ENCODE peak calls at places on chromosomes 3 and 15, in five cellular contexts. R is HT1080, E is A172, B is EL, H is HCT116. C is an unnamed sample.

GRCh38 chr3:39467394-39468107 is at the start of gene MOBP:
- DNase-seq in E (no peak), R (no peak), H (no peak), B (no peak), C (no peak)

GRCh38 chr15:90062023-90062728 is 40.1 kb downstream of the IDH2 start:
- DNase-seq in R (no peak), H (no peak), B (no peak), E (no peak), C (peak; percentile 43)

GRCh38 chr3:127820221-127820870 is 2.0 kb downstream of the MGLL start:
- DNase-seq in R (no peak), H (no peak), B (peak; percentile 57), E (no peak), C (no peak)

GRCh38 chr15:67999320-68000100 is 54.6 kb upstream of the PIAS1 start:
- DNase-seq in H (no peak), R (no peak), E (no peak), B (peak; percentile 42), C (no peak)

GRCh38 chr3:11521167-11521566 is 122.5 kb downstream of the VGLL4 start:
- DNase-seq in B (no peak), H (no peak), R (no peak), E (no peak), C (no peak)

GRCh38 chr15:86329311-86330013 is 249.8 kb downstream of the AGBL1 start:
- DNase-seq in H (no peak), B (no peak), R (no peak), E (no peak), C (no peak)

GRCh38 chr3:67790043-67790442 is 135.6 kb upstream of the SUCLG2 start:
- DNase-seq in E (peak; percentile 63), R (peak; percentile 69), B (peak; percentile 66), H (peak; percentile 23), C (peak; percentile 48)

GRCh38 chr15:75178171-75178937 is 23.3 kb upstream of the C15orf39 start:
- DNase-seq in R (no peak), E (no peak), B (no peak), H (no peak), C (peak; percentile 33)

GRCh38 chr3:49703443-49703927 is 14.1 kb downstream of the RNF123 start:
- DNase-seq in B (peak; percentile 70), E (peak; percentile 55), R (peak; percentile 70), H (peak; percentile 22), C (peak; percentile 61)

GRCh38 chr15:78907577-78907976 is 34.9 kb downstream of the MORF4L1 start:
- DNase-seq in R (no peak), E (no peak), B (no peak), H (no peak), C (no peak)

GRCh38 chr3:31503456-31503855 is 29.3 kb upstream of the STT3B start:
- DNase-seq in E (no peak), R (no peak), B (no peak), H (no peak), C (no peak)

GRCh38 chr3:171783086-171783485 is 27.2 kb downstream of the PLD1 start:
- DNase-seq in B (no peak), H (no peak), E (no peak), R (peak; percentile 42), C (no peak)

GRCh38 chr3:187328691-187329090 is 37.2 kb upstream of the MASP1 start:
- DNase-seq in E (no peak), R (no peak), B (no peak), H (no peak), C (no peak)

GRCh38 chr3:171416061-171416460 is 44.1 kb downstream of the TNIK start:
- DNase-seq in R (no peak), E (no peak), B (peak; percentile 33), H (no peak), C (no peak)

GRCh38 chr3:182713743-182714517 is 79.4 kb upstream of the ATP11B start:
- DNase-seq in B (peak; percentile 65), R (peak; percentile 51), H (peak; percentile 60), E (peak; percentile 65), C (no peak)

GRCh38 chr3:139127101-139127500 is 82.4 kb upstream of the PRR23C start:
- DNase-seq in R (peak; percentile 30), B (peak; percentile 28), H (no peak), E (peak; percentile 30), C (no peak)

GRCh38 chr3:162721736-162722135 is 1225.1 kb downstream of the OTOL1 start:
- DNase-seq in H (no peak), E (no peak), B (no peak), R (no peak), C (no peak)

GRCh38 chr3:133448478-133449122 is 48.7 kb downstream of the BFSP2 start:
- DNase-seq in H (no peak), R (no peak), E (no peak), B (no peak), C (no peak)

GRCh38 chr3:187719628-187720336 is 17.4 kb upstream of the RTP2 start:
- DNase-seq in R (no peak), H (no peak), B (no peak), E (no peak), C (no peak)

GRCh38 chr15:85035980-85036379 is 54.3 kb downstream of the PDE8A start:
- DNase-seq in H (no peak), B (no peak), E (no peak), R (no peak), C (no peak)

GRCh38 chr3:169666501-169667379 is 3.2 kb upstream of the MECOM start:
- DNase-seq in H (no peak), E (no peak), R (no peak), B (no peak), C (no peak)

GRCh38 chr15:50979041-50979440 is 70.6 kb downstream of the AP4E1 start:
- DNase-seq in R (no peak), B (peak; percentile 47), H (no peak), E (peak; percentile 35), C (no peak)

GRCh38 chr3:156691920-156692319 is 17.5 kb downstream of the TIPARP start:
- DNase-seq in H (no peak), R (peak; percentile 74), B (peak; percentile 76), E (peak; percentile 45), C (no peak)

GRCh38 chr3:64801856-64802255 is 114.1 kb upstream of the ADAMTS9 start:
- DNase-seq in H (no peak), E (no peak), R (no peak), B (no peak), C (no peak)

GRCh38 chr3:167749209-167749608 is 13.7 kb downstream of the SERPINI1 start:
- DNase-seq in H (no peak), R (no peak), B (no peak), E (no peak), C (no peak)

GRCh38 chr3:192825191-192825590 is 92.5 kb downstream of the MB21D2 start:
- DNase-seq in R (no peak), E (no peak), H (no peak), B (no peak), C (no peak)

GRCh38 chr3:103166890-103167289 is 732.1 kb downstream of the ZPLD1 start:
- DNase-seq in E (no peak), B (no peak), H (no peak), R (no peak), C (no peak)

GRCh38 chr3:112401617-112402016 is 68.7 kb downstream of the CD200 start:
- DNase-seq in R (no peak), E (no peak), H (no peak), B (no peak), C (no peak)

GRCh38 chr15:58423858-58424608 is 7.8 kb upstream of the LIPC start:
- DNase-seq in H (no peak), B (peak; percentile 20), E (no peak), R (no peak), C (no peak)

GRCh38 chr3:189337672-189338071 is 165.9 kb downstream of the TPRG1 start:
- DNase-seq in H (no peak), E (no peak), B (no peak), R (no peak), C (no peak)

GRCh38 chr3:52291508-52292181 is 4.0 kb downstream of the GLYCTK start:
- DNase-seq in E (no peak), B (peak; percentile 24), H (no peak), R (no peak), C (peak; percentile 58)

GRCh38 chr3:89472101-89472500 is 364.7 kb downstream of the EPHA3 start:
- DNase-seq in R (no peak), B (no peak), H (no peak), E (no peak), C (no peak)

GRCh38 chr15:101570238-101570637 is 80.7 kb upstream of the PCSK6 start:
- DNase-seq in B (no peak), R (no peak), H (no peak), E (peak; percentile 29), C (no peak)

GRCh38 chr3:108602249-108602934 is 12.9 kb downstream of the DZIP3 start:
- DNase-seq in B (no peak), R (no peak), E (no peak), H (no peak), C (no peak)

GRCh38 chr3:125148016-125148812 is 64.3 kb downstream of the SLC12A8 start:
- DNase-seq in B (no peak), R (no peak), E (no peak), H (no peak), C (no peak)

GRCh38 chr15:65981837-65982696 is 112.8 kb downstream of the RAB11A start:
- DNase-seq in H (peak; percentile 15), E (no peak), B (no peak), R (no peak), C (peak; percentile 45)

GRCh38 chr15:21261965-21262850 is 178.1 kb downstream of the POTEB3 start:
- DNase-seq in R (no peak), B (no peak), H (no peak), E (no peak), C (no peak)

GRCh38 chr3:127547761-127548605 is 42.5 kb downstream of the TPRA1 start:
- DNase-seq in E (peak; percentile 62), R (peak; percentile 47), H (peak; percentile 29), B (peak; percentile 60), C (peak; percentile 90)

C was measured in neural crest cell.